ENCODE peak calls at places on chromosomes 12 and 14, in ten cellular contexts. B, K, Y, P, M, L, Z, U, C and A are unnamed samples.
A peak's percentile ranks its signal among the peaks of the same experiment; 100 is the strongest.

GRCh38 chr12:69254046-69254445 is 14.7 kb downstream of the CPSF6 start:
- DNase-seq in B (no peak), K (no peak), Y (no peak), P (no peak), M (peak; percentile 36), L (peak; percentile 80), Z (peak; percentile 70), U (peak; percentile 33), C (peak; percentile 72), A (peak; percentile 58)

GRCh38 chr14:98926151-98926550 is 345.8 kb downstream of the BCL11B start:
- DNase-seq in B (no peak), K (no peak), Y (no peak), P (no peak), M (no peak), L (no peak), Z (no peak), U (no peak), C (no peak), A (no peak)

GRCh38 chr14:60736494-60736893 is 1.9 kb downstream of the MNAT1 start:
- DNase-seq in B (no peak), K (no peak), Y (peak; percentile 29), P (no peak), M (no peak), L (peak; percentile 86), Z (peak; percentile 88), U (no peak), C (peak; percentile 75), A (peak; percentile 75)

GRCh38 chr12:105221588-105222325 is 14.2 kb downstream of the APPL2 start:
- DNase-seq in B (no peak), K (no peak), Y (no peak), P (no peak), M (no peak), L (no peak), Z (no peak), U (no peak), C (no peak), A (no peak)

GRCh38 chr14:53109028-53109687 is 44.0 kb downstream of the DDHD1 start:
- DNase-seq in B (no peak), K (no peak), Y (no peak), P (no peak), M (no peak), L (no peak), Z (peak; percentile 54), U (no peak), C (no peak), A (no peak)

GRCh38 chr14:23154876-23155587 is 28.4 kb downstream of the SLC7A8 start:
- DNase-seq in B (peak; percentile 79), K (peak; percentile 95), Y (no peak), P (peak; percentile 91), M (peak; percentile 72), L (peak; percentile 83), Z (peak; percentile 95), U (no peak), C (peak; percentile 97), A (peak; percentile 84)

GRCh38 chr12:22598763-22599161 is 26.2 kb upstream of the ETNK1 start:
- DNase-seq in B (no peak), K (no peak), Y (no peak), P (no peak), M (no peak), L (no peak), Z (no peak), U (no peak), C (no peak), A (no peak)

GRCh38 chr12:68746572-68747180 is 700 bp downstream of the SLC35E3 start:
- DNase-seq in B (peak; percentile 69), K (peak; percentile 92), Y (no peak), P (peak; percentile 76), M (peak; percentile 52), L (peak; percentile 79), Z (peak; percentile 91), U (no peak), C (peak; percentile 75), A (peak; percentile 72)

GRCh38 chr14:53355581-53356112 is 202.5 kb upstream of the DDHD1 start:
- DNase-seq in B (no peak), K (no peak), Y (peak; percentile 29), P (no peak), M (peak; percentile 77), L (peak; percentile 54), Z (peak; percentile 65), U (peak; percentile 39), C (peak; percentile 50), A (peak; percentile 96)

GRCh38 chr12:23493690-23494101 is 455.8 kb downstream of the SOX5 start:
- DNase-seq in B (no peak), K (no peak), Y (no peak), P (no peak), M (no peak), L (no peak), Z (no peak), U (no peak), C (no peak), A (no peak)

GRCh38 chr12:57456145-57456700 is 1.1 kb downstream of the INHBE start:
- DNase-seq in B (no peak), K (no peak), Y (no peak), P (no peak), M (peak; percentile 76), L (peak; percentile 45), Z (peak; percentile 55), U (no peak), C (peak; percentile 47), A (peak; percentile 41)

GRCh38 chr14:34912182-34912581 is 37.0 kb upstream of the BAZ1A start:
- DNase-seq in B (no peak), K (no peak), Y (no peak), P (no peak), M (no peak), L (no peak), Z (no peak), U (no peak), C (no peak), A (no peak)

GRCh38 chr14:106528717-106529116 is 1002.3 kb downstream of the TMEM121 start:
- DNase-seq in B (no peak), K (no peak), Y (no peak), P (no peak), M (no peak), L (no peak), Z (no peak), U (no peak), C (no peak), A (peak; percentile 10)

GRCh38 chr12:104568881-104569280 is 112.1 kb downstream of the CHST11 start:
- DNase-seq in B (no peak), K (no peak), Y (no peak), P (no peak), M (no peak), L (no peak), Z (no peak), U (no peak), C (no peak), A (no peak)

DNA sequence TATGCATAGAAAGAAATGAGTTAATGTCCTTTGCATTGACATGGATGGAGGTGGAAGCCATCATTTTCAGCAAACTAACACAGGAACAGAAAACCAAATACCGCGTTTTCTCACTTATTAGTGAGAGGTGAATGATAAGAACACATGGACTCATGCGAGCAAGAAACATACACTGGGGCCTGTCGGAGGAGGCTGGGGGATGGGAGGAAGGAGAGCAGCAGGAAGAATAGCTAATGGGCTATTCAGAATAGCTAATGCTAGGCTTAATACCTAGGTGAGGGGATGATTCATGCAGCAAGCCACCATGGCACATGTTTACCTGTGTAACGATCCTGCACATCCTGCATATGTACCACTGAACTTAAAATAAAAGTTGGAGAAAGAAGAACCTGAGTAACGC is 29.1 kb upstream of the SYT1 start:
- DNase-seq in B (no peak), K (no peak), Y (no peak), P (no peak), M (no peak), L (no peak), Z (no peak), U (no peak), C (no peak), A (no peak)
- H3K4me3 ChIP-seq in B (no peak overlapping the region), K (no peak overlapping the region), Y (no peak overlapping the region), P (no peak overlapping the region), M (no peak overlapping the region), L (no peak overlapping the region), Z (no peak overlapping the region), U (no peak overlapping the region), C (no peak overlapping the region), A (no peak overlapping the region)

GRCh38 chr12:123398177-123398916 is 14.4 kb downstream of the KMT5A start:
- DNase-seq in B (peak; percentile 74), K (no peak), Y (peak; percentile 56), P (peak; percentile 90), M (peak; percentile 32), L (peak; percentile 86), Z (peak; percentile 91), U (no peak), C (peak; percentile 77), A (peak; percentile 81)
- H3K4me3 ChIP-seq in B (no peak overlapping the region), K (peak overlapping the region; percentile 15), Y (no peak overlapping the region), P (no peak overlapping the region), M (no peak overlapping the region), L (no peak overlapping the region), Z (peak overlapping the region; percentile 21), U (no peak overlapping the region), C (no peak overlapping the region), A (no peak overlapping the region)

GRCh38 chr12:118500302-118500701 is 123.9 kb downstream of the SUDS3 start:
- DNase-seq in B (no peak), K (no peak), Y (no peak), P (peak; percentile 74), M (no peak), L (no peak), Z (no peak), U (no peak), C (no peak), A (no peak)

GRCh38 chr12:118494776-118495175 is 118.4 kb downstream of the SUDS3 start:
- DNase-seq in B (no peak), K (no peak), Y (no peak), P (no peak), M (no peak), L (peak; percentile 22), Z (peak; percentile 5), U (no peak), C (no peak), A (no peak)

GRCh38 chr12:118498171-118498570 is 121.8 kb downstream of the SUDS3 start:
- DNase-seq in B (no peak), K (no peak), Y (no peak), P (no peak), M (no peak), L (no peak), Z (no peak), U (no peak), C (no peak), A (no peak)

GRCh38 chr12:118493962-118494361 is 117.6 kb downstream of the SUDS3 start:
- DNase-seq in B (no peak), K (no peak), Y (no peak), P (no peak), M (no peak), L (no peak), Z (no peak), U (no peak), C (no peak), A (no peak)

GRCh38 chr12:118495296-118495695 is 118.9 kb downstream of the SUDS3 start:
- DNase-seq in B (no peak), K (no peak), Y (no peak), P (no peak), M (no peak), L (no peak), Z (no peak), U (no peak), C (no peak), A (no peak)
- H3K4me3 ChIP-seq in B (no peak overlapping the region), K (no peak overlapping the region), Y (no peak overlapping the region), P (no peak overlapping the region), M (no peak overlapping the region), L (no peak overlapping the region), Z (no peak overlapping the region), U (no peak overlapping the region), C (no peak overlapping the region), A (no peak overlapping the region)

DNA sequence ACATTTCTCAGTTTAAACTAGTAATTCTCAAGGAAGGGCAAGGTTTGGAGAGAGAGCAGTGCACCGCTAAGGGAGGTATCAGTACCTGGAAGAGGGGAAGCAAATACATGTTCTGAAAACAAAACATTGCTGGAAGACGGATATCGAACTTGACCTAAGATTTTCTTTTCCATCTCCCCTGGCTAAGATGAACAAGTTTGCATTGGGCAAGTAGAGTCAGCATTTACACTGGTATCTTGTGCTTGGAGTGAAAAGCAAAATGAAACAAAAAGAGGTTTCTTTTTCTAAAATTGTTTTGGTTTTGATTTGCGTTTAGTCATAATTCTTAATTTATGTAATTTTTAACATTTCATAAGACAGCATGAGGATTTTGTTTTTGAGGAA is 881.5 kb downstream of the NRXN3 start:
- DNase-seq in B (no peak), K (no peak), Y (no peak), P (no peak), M (no peak), L (no peak), Z (no peak), U (no peak), C (no peak), A (no peak)
- H3K4me3 ChIP-seq in B (no peak overlapping the region), K (no peak overlapping the region), Y (no peak overlapping the region), P (no peak overlapping the region), M (no peak overlapping the region), L (no peak overlapping the region), Z (no peak overlapping the region), U (no peak overlapping the region), C (no peak overlapping the region), A (no peak overlapping the region)